ENCODE peak calls at places on chromosomes 2 and 18, in six cellular contexts. Q is putamen, W is NCI-H1417, L is posterior cingulate gyrus, X is HEK293T, D is brain microvascular endothelial cell. V is an unnamed sample.

GRCh38 chr18:42196651-42197050 is 241.6 kb downstream of the PIK3C3 start:
- DNase-seq in Q (no peak), W (no peak), L (no peak), X (no peak), D (no peak), V (no peak)

GRCh38 chr2:7738596-7738995 is 821.4 kb downstream of the RNF144A start:
- DNase-seq in Q (no peak), W (no peak), L (no peak), X (no peak), D (no peak), V (no peak)

GRCh38 chr2:86747708-86748627 is 27.9 kb downstream of the RMND5A start:
- DNase-seq in Q (peak), W (no peak), L (no peak), X (no peak), D (peak), V (peak)

GRCh38 chr18:61572871-61573270 is 239.6 kb downstream of the CDH20 start:
- DNase-seq in Q (no peak), W (no peak), L (no peak), X (no peak), D (no peak), V (no peak)

GRCh38 chr2:96729748-96730147 is 10.1 kb downstream of the LMAN2L start:
- DNase-seq in Q (no peak), W (no peak), L (no peak), X (no peak), D (no peak), V (no peak)

GRCh38 chr18:12819330-12819729 is 64.7 kb downstream of the PTPN2 start:
- DNase-seq in Q (no peak), W (no peak), L (no peak), X (no peak), D (no peak), V (no peak)

GRCh38 chr18:75638597-75639467 is 211.3 kb upstream of the SMIM21 start:
- DNase-seq in Q (peak), W (no peak), L (peak), X (no peak), D (peak), V (peak)

GRCh38 chr18:37501136-37501535 is 64.5 kb downstream of the CELF4 start:
- DNase-seq in Q (no peak), W (no peak), L (no peak), X (no peak), D (no peak), V (no peak)

GRCh38 chr18:55524353-55525123 is 63.5 kb downstream of the TCF4 start:
- DNase-seq in Q (no peak), W (no peak), L (no peak), X (no peak), D (no peak), V (no peak)

GRCh38 chr2:188292446-188293239 is 969 bp downstream of the GULP1 start:
- DNase-seq in Q (peak), W (peak), L (peak), X (peak), D (peak), V (no peak)

GRCh38 chr2:99488587-99488998 is 1.2 kb downstream of the REV1 start:
- DNase-seq in Q (no peak), W (peak), L (no peak), X (no peak), D (no peak), V (peak)

GRCh38 chr2:240295256-240296103 is 140.0 kb upstream of the GPC1 start:
- DNase-seq in Q (peak), W (no peak), L (peak), X (no peak), D (peak), V (no peak)

GRCh38 chr2:96090527-96090926 is 25.8 kb downstream of the ADRA2B start:
- DNase-seq in Q (no peak), W (peak), L (no peak), X (no peak), D (no peak), V (no peak)

GRCh38 chr2:47300081-47300480 is 102.9 kb upstream of the MSH2 start:
- DNase-seq in Q (no peak), W (no peak), L (no peak), X (no peak), D (no peak), V (no peak)

GRCh38 chr2:241598487-241598886 is 38.5 kb downstream of the THAP4 start:
- DNase-seq in Q (no peak), W (peak), L (no peak), X (no peak), D (no peak), V (no peak)

GRCh38 chr2:98730053-98730850 is 680 bp downstream of the MGAT4A start:
- DNase-seq in Q (peak), W (peak), L (peak), X (peak), D (no peak), V (peak)

GRCh38 chr18:21406111-21406510 is 164.1 kb downstream of the GREB1L start:
- DNase-seq in Q (no peak), W (no peak), L (no peak), X (no peak), D (no peak), V (no peak)